ENCODE peak calls at places on chromosomes 11 and 22, in seven cellular contexts. W is WERI-Rb-1, C is HEK293T, D is gastrocnemius medialis, M is naive B cell, T is tibial nerve, J is AG10803. G is an unnamed sample.
A peak's percentile ranks its signal among the peaks of the same experiment; 100 is the strongest.

GRCh38 chr11:80388133-80388532 is 947.3 kb upstream of the TENM4 start:
- DNase-seq in W (peak; percentile 25), C (no peak), D (no peak), M (no peak), T (no peak), J (no peak), G (no peak)

GRCh38 chr11:64568584-64569140 is 22.4 kb upstream of the SLC22A12 start:
- DNase-seq in W (no peak), C (no peak), D (no peak), M (no peak), T (no peak), J (no peak), G (no peak)

GRCh38 chr11:125281831-125282595 is 117.5 kb downstream of the PKNOX2 start:
- DNase-seq in W (peak; percentile 73), C (no peak), D (no peak), M (no peak), T (no peak), J (no peak), G (no peak)

GRCh38 chr22:26767351-26767970 is 110.1 kb downstream of the MIAT start:
- DNase-seq in W (no peak), C (no peak), D (no peak), M (no peak), T (no peak), J (no peak), G (no peak)

GRCh38 chr11:69217276-69218105 is 61.8 kb downstream of the SMIM38 start:
- DNase-seq in W (no peak), C (no peak), D (no peak), M (no peak), T (no peak), J (no peak), G (no peak)

GRCh38 chr11:21636561-21636960 is 556.3 kb upstream of the ANO5 start:
- DNase-seq in W (no peak), C (no peak), D (no peak), M (no peak), T (no peak), J (no peak), G (no peak)

GRCh38 chr11:1192741-1193325 is 30.0 kb upstream of the MUC5B start:
- DNase-seq in W (no peak), C (no peak), D (no peak), M (no peak), T (no peak), J (no peak), G (no peak)

GRCh38 chr11:23509023-23509422 is 648.7 kb upstream of the CCDC179 start:
- DNase-seq in W (no peak), C (no peak), D (no peak), M (no peak), T (no peak), J (no peak), G (peak; percentile 83)

GRCh38 chr11:75475767-75476650 is 43.0 kb upstream of the KLHL35 start:
- DNase-seq in W (peak; percentile 37), C (no peak), D (peak; percentile 36), M (no peak), T (peak; percentile 49), J (peak; percentile 44), G (peak; percentile 54)

GRCh38 chr22:35230839-35231584 is 26.3 kb upstream of the HMGXB4 start:
- DNase-seq in W (peak; percentile 58), C (no peak), D (no peak), M (no peak), T (no peak), J (no peak), G (peak; percentile 37)

GRCh38 chr22:50621491-50621880 is 6.5 kb downstream of the ARSA start:
- DNase-seq in W (no peak), C (no peak), D (no peak), M (peak; percentile 52), T (no peak), J (no peak), G (no peak)

GRCh38 chr22:24302591-24302990 is 32.0 kb downstream of the SPECC1L start:
- DNase-seq in W (no peak), C (no peak), D (no peak), M (no peak), T (no peak), J (no peak), G (no peak)

GRCh38 chr22:22407061-22407460 is 101.5 kb downstream of the ZNF280B start:
- DNase-seq in W (peak; percentile 78), C (no peak), D (no peak), M (no peak), T (no peak), J (no peak), G (no peak)

GRCh38 chr11:82775736-82776346 is 42.2 kb upstream of the FAM181B start:
- DNase-seq in W (peak; percentile 58), C (peak; percentile 63), D (no peak), M (peak; percentile 3), T (no peak), J (peak; percentile 42), G (peak; percentile 77)

GRCh38 chr11:79101736-79102135 is 339.1 kb downstream of the TENM4 start:
- DNase-seq in W (no peak), C (no peak), D (peak; percentile 20), M (no peak), T (no peak), J (no peak), G (no peak)

GRCh38 chr11:65859812-65860277 is 388 bp upstream of the MUS81 start:
- DNase-seq in W (no peak), C (no peak), D (no peak), M (no peak), T (no peak), J (no peak), G (no peak)

GRCh38 chr11:15123849-15124248 is 9.1 kb downstream of the INSC start:
- DNase-seq in W (no peak), C (no peak), D (no peak), M (no peak), T (no peak), J (peak; percentile 91), G (peak; percentile 97)

GRCh38 chr11:64570341-64570740 is 20.7 kb upstream of the SLC22A12 start:
- DNase-seq in W (no peak), C (no peak), D (no peak), M (no peak), T (no peak), J (no peak), G (no peak)

GRCh38 chr11:80443177-80443576 is 1002.3 kb upstream of the TENM4 start:
- DNase-seq in W (no peak), C (no peak), D (no peak), M (no peak), T (no peak), J (no peak), G (no peak)

GRCh38 chr11:4926607-4927006 is 2.5 kb upstream of the OR51G1 start:
- DNase-seq in W (no peak), C (no peak), D (no peak), M (no peak), T (no peak), J (no peak), G (no peak)